ENCODE peak calls at places on chromosome 2, in nine cellular contexts. M is HT-29; W is LoVo; F is DMS153; R is fibroblast of the aortic adventitia; V is esophagus squamous epithelium; N is non-pigmented ciliary epithelial cell; G is stimulated activated CD4-positive, alpha-beta T cell treated with anti-CD3 and anti-CD28 coated beads, Interleukin-15, amount 100 ng/mL, for 1 hour; K is tibial nerve. I is an unnamed sample.

GRCh38 chr2:237403024-237403882 is 10.7 kb downstream of the COL6A3 start:
- DNase-seq in M (no peak), W (no peak), F (no peak), R (peak; percentile 92), V (no peak), N (no peak), G (no peak), K (peak; percentile 68), I (peak; percentile 88)

GRCh38 chr2:240506406-240507059 is 51.3 kb downstream of the ANKMY1 start:
- DNase-seq in M (no peak), W (no peak), F (no peak), R (no peak), V (no peak), N (no peak), G (no peak), K (no peak), I (no peak)

GRCh38 chr2:232839680-232840079 is 30.4 kb upstream of the SNORC start:
- DNase-seq in M (peak; percentile 79), W (no peak), F (no peak), R (no peak), V (no peak), N (no peak), G (no peak), K (peak; percentile 25), I (no peak)

GRCh38 chr2:230717595-230717994 is 5.0 kb downstream of the CAB39 start:
- DNase-seq in M (no peak), W (no peak), F (no peak), R (no peak), V (no peak), N (no peak), G (no peak), K (no peak), I (peak; percentile 38)

GRCh38 chr2:65700004-65700651 is 267.7 kb upstream of the SPRED2 start:
- DNase-seq in M (no peak), W (no peak), F (no peak), R (no peak), V (no peak), N (no peak), G (no peak), K (no peak), I (no peak)

GRCh38 chr2:235611756-235612155 is 117.9 kb downstream of the AGAP1 start:
- DNase-seq in M (no peak), W (no peak), F (no peak), R (no peak), V (no peak), N (no peak), G (no peak), K (no peak), I (no peak)

GRCh38 chr2:218880749-218881594 is at the start of gene WNT10A:
- DNase-seq in M (peak; percentile 33), W (no peak), F (no peak), R (no peak), V (no peak), N (no peak), G (no peak), K (no peak), I (no peak)

GRCh38 chr2:57373530-57373929 is 673.1 kb upstream of the VRK2 start:
- DNase-seq in M (peak; percentile 29), W (no peak), F (no peak), R (peak; percentile 66), V (no peak), N (peak; percentile 82), G (no peak), K (no peak), I (peak; percentile 84)

GRCh38 chr2:54572636-54573531 is 116.8 kb downstream of the SPTBN1 start:
- DNase-seq in M (no peak), W (peak; percentile 42), F (no peak), R (peak; percentile 73), V (no peak), N (no peak), G (no peak), K (no peak), I (peak; percentile 66)

GRCh38 chr2:133814890-133815289 is 246.6 kb upstream of the NCKAP5 start:
- DNase-seq in M (no peak), W (no peak), F (no peak), R (no peak), V (no peak), N (no peak), G (no peak), K (no peak), I (no peak)

I was measured in choroid plexus epithelial cell.